ENCODE peak calls at places on chromosomes 3 and 15, in six cellular contexts. B is kidney, A is esophagus squamous epithelium, C is psoas muscle, S is iPS DF 6.9, W is upper lobe of right lung. I is an unnamed sample. For H3K9me3, the result is how much of the 10 kb centered on the place peaks cover.

GRCh38 chr15:88748651-88749050 is 54.6 kb upstream of the ACAN start:
- DNase-seq in B (no peak), A (no peak), C (no peak), S (no peak), W (no peak), I (no peak)

GRCh38 chr3:186107148-186108105 is 1.5 kb downstream of the ETV5 start:
- DNase-seq in B (peak), A (peak), C (peak), S (no peak), W (peak), I (peak)

GRCh38 chr3:186882125-186882524 is 39.6 kb downstream of the ADIPOQ start:
- DNase-seq in B (no peak), A (no peak), C (no peak), S (no peak), W (no peak), I (no peak)

GRCh38 chr15:76512971-76513370 is 176.4 kb downstream of the ISL2 start:
- DNase-seq in B (no peak), A (no peak), C (no peak), S (no peak), W (no peak), I (no peak)

GRCh38 chr3:139764936-139765335 is 87.2 kb upstream of the NMNAT3 start:
- DNase-seq in B (no peak), A (no peak), C (no peak), S (no peak), W (no peak), I (no peak)

GRCh38 chr15:89630974-89631901 is 24.0 kb downstream of the KIF7 start:
- DNase-seq in B (peak), A (no peak), C (peak), S (no peak), W (no peak), I (no peak)

GRCh38 chr15:31472636-31473383 is 146.2 kb downstream of the KLF13 start:
- DNase-seq in B (no peak), A (no peak), C (no peak), S (no peak), W (no peak), I (no peak)

GRCh38 chr3:196995646-196996355 is 27.2 kb upstream of the PIGZ start:
- DNase-seq in B (peak), A (no peak), C (peak), S (no peak), W (peak), I (no peak)

GRCh38 chr3:38558864-38559263 is 62.7 kb downstream of the EXOG start:
- DNase-seq in B (no peak), A (no peak), C (no peak), S (no peak), W (no peak), I (no peak)

GRCh38 chr3:127088511-127089430 is 104.2 kb upstream of the PRR23E start:
- DNase-seq in B (peak), A (no peak), C (peak), S (no peak), W (no peak), I (no peak)

GRCh38 chr15:37148714-37149113 is 48.4 kb upstream of the MEIS2 start:
- DNase-seq in B (no peak), A (no peak), C (no peak), S (no peak), W (no peak), I (no peak)

GRCh38 chr15:27506752-27507151 is 535.8 kb downstream of the GABRG3 start:
- DNase-seq in B (no peak), A (no peak), C (no peak), S (no peak), W (no peak), I (no peak)
- H3K9me3 ChIP-seq in B (under half), A (under half), C (under half), S (under half), W (under half), I (under half)

DNA sequence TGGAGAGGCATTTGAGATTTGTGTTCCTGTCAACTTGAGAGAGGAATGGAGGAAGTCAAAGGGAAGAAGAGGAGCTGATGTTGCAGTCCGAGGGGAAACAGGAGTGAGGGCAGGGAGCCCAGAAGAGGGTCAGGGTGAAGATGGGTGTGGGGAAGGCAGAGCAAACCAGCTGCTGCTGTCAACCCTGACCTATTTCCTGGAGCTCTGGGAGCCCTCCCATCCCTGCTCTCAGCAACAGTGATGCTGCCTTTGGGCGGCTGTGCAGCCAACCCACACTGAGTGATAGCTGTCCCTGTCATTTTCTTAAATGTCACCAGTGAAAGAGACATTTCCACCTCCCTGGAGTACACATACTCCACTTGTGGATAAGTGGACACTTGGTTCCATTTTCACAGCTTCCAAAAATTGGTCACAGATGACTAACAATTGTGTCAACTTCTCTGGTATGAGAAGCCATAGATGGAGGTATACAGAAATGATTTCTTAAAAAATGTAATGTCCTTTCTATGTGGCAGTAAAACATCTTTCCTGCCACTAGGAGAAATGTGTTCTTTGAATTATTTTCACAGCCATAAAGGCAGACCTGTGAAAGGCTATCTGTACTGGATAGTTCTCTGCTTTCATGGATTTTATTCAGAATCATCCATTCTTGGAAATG is 556.3 kb upstream of the TBL1XR1 start:
- DNase-seq in B (peak), A (no peak), C (peak), S (no peak), W (no peak), I (no peak)
- H3K9me3 ChIP-seq in B (under half), A (under half), C (under half), S (under half), W (under half), I (under half)

GRCh38 chr3:44499149-44499898 is 21.9 kb upstream of the ZNF445 start:
- DNase-seq in B (no peak), A (no peak), C (no peak), S (no peak), W (no peak), I (no peak)
- H3K9me3 ChIP-seq in B (under half), A (under half), C (under half), S (under half), W (under half), I (under half)

GRCh38 chr15:24777307-24777706 is 101.7 kb downstream of the NPAP1 start:
- DNase-seq in B (no peak), A (no peak), C (no peak), S (no peak), W (no peak), I (no peak)
- H3K9me3 ChIP-seq in B (under half), A (under half), C (under half), S (under half), W (under half), I (under half)

GRCh38 chr3:136186850-136187249 is 9.3 kb downstream of the MSL2 start:
- DNase-seq in B (no peak), A (no peak), C (no peak), S (no peak), W (no peak), I (no peak)
- H3K9me3 ChIP-seq in B (under half), A (under half), C (under half), S (under half), W (under half), I (under half)

GRCh38 chr3:125353659-125354058 is 21.5 kb downstream of the ZNF148 start:
- DNase-seq in B (no peak), A (no peak), C (no peak), S (no peak), W (no peak), I (no peak)

GRCh38 chr3:125350597-125350996 is 24.5 kb downstream of the ZNF148 start:
- DNase-seq in B (no peak), A (no peak), C (no peak), S (no peak), W (no peak), I (no peak)

GRCh38 chr3:125351152-125351551 is 24.0 kb downstream of the ZNF148 start:
- DNase-seq in B (no peak), A (no peak), C (no peak), S (no peak), W (no peak), I (no peak)

GRCh38 chr3:125353128-125353527 is 22.0 kb downstream of the ZNF148 start:
- DNase-seq in B (no peak), A (no peak), C (no peak), S (no peak), W (no peak), I (no peak)

GRCh38 chr3:125351814-125352456 is 23.2 kb downstream of the ZNF148 start:
- DNase-seq in B (no peak), A (no peak), C (no peak), S (no peak), W (no peak), I (no peak)
- H3K9me3 ChIP-seq in B (under half), A (under half), C (under half), S (under half), W (under half), I (under half)

GRCh38 chr3:43016513-43016865 is 37.4 kb downstream of the GASK1A start:
- DNase-seq in B (no peak), A (no peak), C (no peak), S (no peak), W (no peak), I (no peak)
- H3K9me3 ChIP-seq in B (under half), A (under half), C (under half), S (under half), W (under half), I (under half)

GRCh38 chr3:170470063-170471006 is 51.7 kb downstream of the CLDN11 start:
- DNase-seq in B (no peak), A (no peak), C (no peak), S (no peak), W (no peak), I (no peak)
- H3K9me3 ChIP-seq in B (under half), A (under half), C (under half), S (under half), W (under half), I (under half)

GRCh38 chr3:147411235-147411607 is 2.1 kb downstream of the ZIC1 start:
- DNase-seq in B (no peak), A (no peak), C (no peak), S (no peak), W (no peak), I (no peak)

GRCh38 chr3:147412917-147413711 is 3.9 kb downstream of the ZIC1 start:
- DNase-seq in B (peak), A (no peak), C (no peak), S (no peak), W (no peak), I (no peak)

GRCh38 chr3:147411777-147412176 is 2.6 kb downstream of the ZIC1 start:
- DNase-seq in B (no peak), A (no peak), C (no peak), S (no peak), W (no peak), I (no peak)

GRCh38 chr3:147413712-147414325 is 4.7 kb downstream of the ZIC1 start:
- DNase-seq in B (no peak), A (no peak), C (no peak), S (no peak), W (no peak), I (no peak)

DNA sequence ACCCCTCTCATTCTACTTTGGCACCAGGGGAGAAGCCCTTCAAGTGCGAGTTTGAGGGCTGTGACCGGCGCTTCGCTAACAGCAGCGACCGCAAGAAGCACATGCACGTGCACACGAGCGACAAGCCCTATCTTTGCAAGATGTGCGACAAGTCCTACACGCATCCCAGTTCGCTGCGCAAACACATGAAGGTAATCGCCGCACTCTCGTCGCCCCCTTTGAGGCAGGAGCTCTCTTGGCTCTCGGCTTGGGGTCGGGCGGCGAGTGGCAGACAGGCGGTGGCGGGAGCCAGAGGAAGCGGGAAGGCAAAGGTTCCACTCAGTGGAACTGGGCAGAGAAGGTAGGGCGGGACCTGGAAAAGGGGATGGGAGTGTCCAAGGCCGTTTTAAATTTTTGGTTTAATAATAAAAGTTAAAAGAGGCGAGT is 3.3 kb downstream of the ZIC1 start:
- DNase-seq in B (peak), A (no peak), C (no peak), S (no peak), W (no peak), I (no peak)
- H3K9me3 ChIP-seq in B (under half), A (under half), C (under half), S (under half), W (under half), I (under half)